ENCODE peak calls at places on chromosomes 12 and 14, in six cellular contexts. G, H, T, Q, Z and N are unnamed samples.

GRCh38 chr12:57553343-57554202 is 3.7 kb downstream of the KIF5A start:
- DNase-seq in G (no peak), T (no peak), H (no peak), Z (no peak), Q (no peak), N (no peak)

GRCh38 chr14:76955575-76956252 is 72.8 kb downstream of the IRF2BPL start:
- DNase-seq in Z (peak), Q (peak), H (no peak), G (no peak), T (peak), N (no peak)

GRCh38 chr12:90677552-90677951 is 277.4 kb downstream of the CCER1 start:
- DNase-seq in G (no peak), Q (no peak), T (no peak), H (no peak), Z (no peak), N (no peak)

GRCh38 chr14:101428409-101428808 is 132.9 kb upstream of the DIO3 start:
- DNase-seq in H (no peak), Z (no peak), T (no peak), Q (no peak), G (no peak), N (no peak)

GRCh38 chr14:32679927-32680612 is 258.6 kb upstream of the NPAS3 start:
- DNase-seq in G (no peak), Q (no peak), T (no peak), Z (no peak), H (no peak), N (no peak)

GRCh38 chr12:102616692-102617091 is 136.3 kb upstream of the IGF1 start:
- DNase-seq in Z (no peak), H (no peak), G (no peak), Q (no peak), T (no peak), N (no peak)

GRCh38 chr14:65472189-65472588 is 59.7 kb downstream of the FUT8 start:
- DNase-seq in T (no peak), Q (no peak), Z (no peak), G (no peak), H (no peak), N (peak)

GRCh38 chr12:16955083-16955657 is 349.2 kb upstream of the LMO3 start:
- DNase-seq in H (peak), T (no peak), G (no peak), Z (no peak), Q (no peak), N (no peak)

GRCh38 chr12:56223571-56224101 is 506 bp upstream of the NABP2 start:
- DNase-seq in T (no peak), H (no peak), Z (no peak), Q (no peak), G (no peak), N (no peak)

GRCh38 chr14:100429537-100429936 is 106.4 kb downstream of the SLC25A47 start:
- DNase-seq in H (no peak), Q (peak), Z (no peak), G (no peak), T (no peak), N (no peak)

GRCh38 chr12:49020441-49020840 is 1.9 kb upstream of the PRKAG1 start:
- DNase-seq in Z (no peak), T (no peak), G (no peak), Q (no peak), H (no peak), N (no peak)
- TF ChIP-seq BHLHE40 in Z (no peak), T (no peak), G (no peak), Q (no peak), H (no peak), N (no peak)

GRCh38 chr14:51547260-51547659 is 104.5 kb upstream of the FRMD6 start:
- DNase-seq in T (peak), G (no peak), H (peak), Z (no peak), Q (no peak), N (peak)
- TF ChIP-seq BHLHE40 in T (peak), G (no peak), H (no peak), Z (no peak), Q (no peak), N (no peak)

GRCh38 chr12:60947533-60947932 is 1312.7 kb upstream of the USP15 start:
- DNase-seq in T (no peak), Q (no peak), H (no peak), G (no peak), Z (no peak), N (no peak)
- TF ChIP-seq BHLHE40 in T (no peak), Q (no peak), H (no peak), G (no peak), Z (no peak), N (no peak)

GRCh38 chr14:94126419-94126677 is 3.1 kb downstream of the IFI27L2 start:
- DNase-seq in Z (no peak), T (no peak), Q (no peak), G (no peak), H (no peak), N (no peak)
- TF ChIP-seq BHLHE40 in Z (no peak), T (no peak), Q (no peak), G (no peak), H (no peak), N (no peak)

GRCh38 chr12:4115570-4115969 is 158.0 kb upstream of the CCND2 start:
- DNase-seq in Z (no peak), Q (no peak), H (no peak), T (no peak), G (no peak), N (no peak)
- TF ChIP-seq BHLHE40 in Z (peak), Q (no peak), H (no peak), T (no peak), G (no peak), N (no peak)

DNA sequence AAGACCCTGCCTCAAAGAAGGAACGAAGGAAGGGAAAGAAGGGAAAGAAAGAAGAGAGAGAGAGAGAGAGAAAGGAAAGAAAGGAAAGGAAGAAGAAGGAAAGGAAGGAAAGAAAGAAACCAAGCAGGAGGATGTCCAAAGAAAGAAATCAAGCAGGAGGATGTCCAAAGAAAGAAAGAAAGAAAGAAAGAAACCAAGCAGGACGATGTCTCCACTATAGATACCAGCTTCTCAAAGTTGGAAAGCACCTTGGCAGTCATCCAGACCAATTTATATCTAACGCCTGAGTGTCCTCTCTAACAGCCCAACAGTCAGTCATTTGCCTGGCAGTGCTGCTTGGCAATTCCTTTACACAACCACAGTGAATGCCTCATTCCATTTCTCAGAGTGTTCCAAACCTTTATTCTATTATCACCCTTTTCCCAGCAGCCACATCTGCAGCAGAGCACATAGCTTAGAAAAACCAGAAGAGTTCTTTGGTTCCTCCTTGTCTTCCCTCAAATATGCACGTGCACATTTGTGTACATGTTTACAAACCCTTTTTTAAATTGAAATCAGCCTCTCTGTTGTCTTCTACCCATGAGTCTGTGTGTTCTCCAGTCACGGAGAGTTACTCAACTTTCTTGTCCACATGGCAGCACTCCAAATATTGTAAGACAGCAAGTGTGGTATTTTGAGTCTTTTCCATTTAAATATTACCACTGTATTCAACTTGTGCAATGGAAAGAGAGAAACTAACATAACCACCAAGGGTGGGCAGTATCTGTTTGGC is 138.4 kb downstream of the STXBP6 start:
- DNase-seq in T (peak), G (no peak), Q (no peak), H (no peak), Z (peak), N (no peak)
- TF ChIP-seq BHLHE40 in T (peak), G (no peak), Q (no peak), H (no peak), Z (peak), N (no peak)